ENCODE peak calls at places on chromosomes 3 and 15, in four cellular contexts. D is HEK293T, N is sigmoid colon, U is EL. C is an unnamed sample.

GRCh38 chr3:45258317-45258716 is 32.2 kb upstream of the TMEM158 start:
- DNase-seq in U (no peak), N (no peak), D (no peak), C (no peak)

GRCh38 chr15:66613743-66614142 is 47.9 kb upstream of the LCTL start:
- DNase-seq in N (no peak), D (no peak), U (no peak), C (no peak)

GRCh38 chr3:195247086-195247862 is 23.7 kb downstream of the XXYLT1 start:
- DNase-seq in U (no peak), N (no peak), D (no peak), C (no peak)

GRCh38 chr3:164235239-164235728 is 843.0 kb downstream of the SI start:
- DNase-seq in D (no peak), N (no peak), U (no peak), C (no peak)

GRCh38 chr3:13557926-13558325 is 9.0 kb downstream of the FBLN2 start:
- DNase-seq in N (no peak), D (no peak), U (no peak), C (no peak)

GRCh38 chr15:68583321-68583720 is 4.5 kb downstream of the CORO2B start:
- DNase-seq in U (no peak), D (no peak), N (no peak), C (no peak)

GRCh38 chr3:45772341-45773035 is 23.8 kb downstream of the SLC6A20 start:
- DNase-seq in U (no peak), N (no peak), D (no peak), C (no peak)

GRCh38 chr15:29669823-29670222 is 152.4 kb downstream of the TJP1 start:
- DNase-seq in N (no peak), U (peak; percentile 62), D (no peak), C (no peak)

GRCh38 chr15:44195151-44195740 is at the start of gene FRMD5:
- DNase-seq in U (peak; percentile 95), N (peak; percentile 87), D (peak; percentile 89), C (peak; percentile 99)

GRCh38 chr15:39110746-39111145 is 470.1 kb upstream of the THBS1 start:
- DNase-seq in U (no peak), D (no peak), N (no peak), C (peak; percentile 36)

GRCh38 chr3:168959731-168960130 is 703.8 kb downstream of the MECOM start:
- DNase-seq in U (no peak), D (no peak), N (no peak), C (no peak)

GRCh38 chr3:189630667-189631372 is 369 bp upstream of the TP63 start:
- DNase-seq in N (no peak), U (no peak), D (no peak), C (peak; percentile 40)

GRCh38 chr3:7687428-7688147 is 814.0 kb upstream of the LMCD1 start:
- DNase-seq in U (no peak), D (no peak), N (no peak), C (no peak)

GRCh38 chr15:59138243-59138642 is 33.3 kb downstream of the CCNB2 start:
- DNase-seq in D (peak; percentile 62), N (no peak), U (peak; percentile 51), C (peak; percentile 40)

GRCh38 chr3:133568294-133569014 is 5.0 kb upstream of the CDV3 start:
- DNase-seq in N (no peak), U (peak; percentile 98), D (no peak), C (peak; percentile 49)

C was measured in AG08395.